ENCODE peak calls at places on chromosomes 13 and 19, in four cellular contexts. A is mesenchymal stem cell, C is GM23248, O is fibroblast of lung. K is an unnamed sample.

GRCh38 chr19:48442116-48443035 is 3.4 kb upstream of the GRWD1 start:
- DNase-seq in C (no peak), O (no peak), A (no peak), K (no peak)

GRCh38 chr13:110305949-110306339 is 1.0 kb downstream of the COL4A1 start:
- DNase-seq in C (peak), O (peak), A (peak), K (peak)

GRCh38 chr13:33180009-33180804 is 105.3 kb downstream of the STARD13 start:
- DNase-seq in C (no peak), O (no peak), A (no peak), K (no peak)

GRCh38 chr13:23822252-23822824 is 66.9 kb downstream of the MIPEP start:
- DNase-seq in C (no peak), O (peak), A (no peak), K (no peak)

GRCh38 chr13:100667894-100668293 is 6.7 kb downstream of the TMTC4 start:
- DNase-seq in A (no peak), O (no peak), C (no peak), K (no peak)

GRCh38 chr19:46493236-46494114 is 2.2 kb downstream of the PNMA8B start:
- DNase-seq in C (peak), O (no peak), A (no peak), K (no peak)

GRCh38 chr19:29006057-29006735 is 206.8 kb downstream of the UQCRFS1 start:
- DNase-seq in C (peak), O (no peak), A (no peak), K (no peak)

GRCh38 chr19:34237283-34237682 is 17.1 kb upstream of the GARRE1 start:
- DNase-seq in C (no peak), A (no peak), O (no peak), K (no peak)

GRCh38 chr19:42563352-42564210 is 31.1 kb downstream of the CEACAM8 start:
- DNase-seq in A (peak), C (peak), O (peak), K (peak)

GRCh38 chr19:34838248-34838647 is 65.2 kb upstream of the ZNF599 start:
- DNase-seq in O (peak), C (peak), A (no peak), K (peak)

GRCh38 chr19:3770136-3771032 is 1.6 kb downstream of the RAX2 start:
- DNase-seq in O (no peak), C (no peak), A (no peak), K (no peak)

GRCh38 chr19:40808021-40808325 is 9.0 kb downstream of the EGLN2 start:
- DNase-seq in C (no peak), A (no peak), O (no peak), K (no peak)

GRCh38 chr13:36038785-36039415 is 92.3 kb downstream of the DCLK1 start:
- DNase-seq in A (no peak), C (peak), O (peak), K (no peak)

GRCh38 chr19:41307090-41307875 is 2.7 kb upstream of the CCDC97 start:
- DNase-seq in O (no peak), C (no peak), A (no peak), K (peak)

GRCh38 chr13:90420683-90421082 is 926.8 kb upstream of the MIR17HG start:
- DNase-seq in O (peak), A (no peak), C (no peak), K (no peak)

GRCh38 chr13:27960362-27961226 is 8.5 kb downstream of the CDX2 start:
- DNase-seq in O (peak), A (peak), C (peak), K (no peak)

GRCh38 chr19:18697680-18698079 is 14.2 kb downstream of the CRTC1 start:
- DNase-seq in C (no peak), O (no peak), A (no peak), K (no peak)

GRCh38 chr13:66849706-66850105 is 380.4 kb downstream of the PCDH9 start:
- DNase-seq in O (no peak), C (no peak), A (no peak), K (no peak)

GRCh38 chr19:2151339-2152229 is at the start of gene AP3D1:
- DNase-seq in C (peak), O (peak), A (peak), K (peak)

GRCh38 chr13:29543230-29544215 is 52.0 kb downstream of the SLC7A1 start:
- DNase-seq in O (peak), C (peak), A (peak), K (no peak)

GRCh38 chr13:30186644-30187431 is 120.5 kb downstream of the KATNAL1 start:
- DNase-seq in O (no peak), A (no peak), C (no peak), K (no peak)

GRCh38 chr19:12139885-12140544 is at the start of gene ZNF20:
- DNase-seq in C (peak), A (peak), O (peak), K (peak)

GRCh38 chr13:40770934-40771618 is at the start of gene MRPS31:
- DNase-seq in O (peak), C (peak), A (peak), K (peak)

GRCh38 chr13:40589285-40590109 is 76.9 kb downstream of the FOXO1 start:
- DNase-seq in C (peak), A (peak), O (peak), K (peak)

GRCh38 chr13:80276371-80277289 is 64.3 kb downstream of the SPRY2 start:
- DNase-seq in O (no peak), C (peak), A (no peak), K (peak)

GRCh38 chr19:1845642-1846041 is 2.6 kb downstream of the REXO1 start:
- DNase-seq in A (no peak), O (no peak), C (no peak), K (no peak)

GRCh38 chr13:44142540-44142867 is 231.1 kb upstream of the SERP2 start:
- DNase-seq in C (no peak), A (no peak), O (no peak), K (no peak)

GRCh38 chr13:112638919-112639318 is 50.9 kb upstream of the ATP11A start:
- DNase-seq in C (no peak), A (no peak), O (no peak), K (no peak)

GRCh38 chr13:112583592-112584277 is 4.2 kb downstream of the TUBGCP3 start:
- DNase-seq in C (no peak), O (no peak), A (no peak), K (no peak)

GRCh38 chr19:50381881-50382729 is 2.0 kb upstream of the POLD1 start:
- DNase-seq in A (no peak), C (no peak), O (no peak), K (no peak)

GRCh38 chr19:50383307-50383851 is 768 bp upstream of the POLD1 start:
- DNase-seq in C (peak), A (no peak), O (no peak), K (peak)

GRCh38 chr19:50387176-50387867 is 3.2 kb downstream of the POLD1 start:
- DNase-seq in O (peak), C (peak), A (peak), K (peak)

GRCh38 chr19:50384685-50385535 is 763 bp downstream of the POLD1 start:
- DNase-seq in C (peak), O (no peak), A (peak), K (no peak)

GRCh38 chr19:50383852-50384684 is at the start of gene POLD1:
- DNase-seq in O (peak), A (peak), C (peak), K (peak)
- H3K9ac ChIP-seq in O (peak), A (peak), C (peak), K (peak)

GRCh38 chr19:32673573-32673972 is 1.4 kb downstream of the ANKRD27 start:
- DNase-seq in O (no peak), C (no peak), A (no peak), K (no peak)
- H3K4me3 ChIP-seq in O (no peak), C (peak), A (peak), K (no peak)

GRCh38 chr19:44943801-44944249 is 1.8 kb downstream of the APOC4 start:
- DNase-seq in C (peak), O (no peak), A (no peak), K (no peak)

GRCh38 chr19:44942067-44942571 is at the start of gene APOC4:
- DNase-seq in C (no peak), O (no peak), A (no peak), K (no peak)

GRCh38 chr19:44939668-44940067 is 2.4 kb upstream of the APOC4 start:
- DNase-seq in A (no peak), O (no peak), C (no peak), K (no peak)
- H3K9ac ChIP-seq in A (no peak), O (no peak), C (no peak), K (no peak)

DNA sequence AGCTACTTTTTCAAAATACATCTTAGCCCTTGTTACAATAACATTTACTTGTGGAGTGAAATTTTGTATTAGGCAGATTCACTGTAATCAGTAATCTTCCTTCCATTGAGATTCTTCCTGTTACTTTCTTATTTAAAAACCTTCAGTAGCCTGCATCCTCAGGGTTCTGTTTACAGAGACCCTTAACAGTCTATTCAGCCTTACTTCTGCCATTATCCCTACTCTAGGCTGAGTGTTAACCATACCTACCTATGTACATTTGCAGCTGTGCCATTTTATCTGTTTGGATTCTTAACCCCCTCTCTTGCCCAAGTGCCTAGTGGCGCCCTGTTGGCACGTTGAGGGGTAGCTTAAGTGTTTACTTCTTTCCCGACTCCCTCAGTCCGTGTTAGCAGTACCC is 71.9 kb downstream of the LRCH1 start:
- DNase-seq in O (no peak), C (no peak), A (no peak), K (no peak)
- H3K4me3 ChIP-seq in O (no peak), C (no peak), A (no peak), K (no peak)